ENCODE peak calls at places on chromosome 2, in ten cellular contexts. One of them, this sample, is unnamed.

GRCh38 chr2:214310319-214310718 is 100.5 kb upstream of the VWC2L start:
- DNase-seq in CD8-positive, alpha-beta T cell: no peak
- DNase-seq in left ventricle myocardium inferior: no peak
- DNase-seq in caudate nucleus: no peak
- DNase-seq in HCT116: no peak
- DNase-seq in naive thymus-derived CD4-positive, alpha-beta T cell: no peak
- DNase-seq in small intestine: no peak
- DNase-seq in suprapubic skin: no peak
- DNase-seq in GM23248: peak; percentile 25
- DNase-seq in lower lobe of right lung: no peak
- DNase-seq in this sample: no peak

GRCh38 chr2:127064642-127065250 is 42.2 kb downstream of the BIN1 start:
- DNase-seq in lower lobe of right lung: peak; percentile 86
- DNase-seq in CD8-positive, alpha-beta T cell: peak; percentile 39
- DNase-seq in naive thymus-derived CD4-positive, alpha-beta T cell: peak; percentile 82
- DNase-seq in GM23248: peak; percentile 99
- DNase-seq in caudate nucleus: peak; percentile 69
- DNase-seq in left ventricle myocardium inferior: peak; percentile 86
- DNase-seq in small intestine: peak; percentile 56
- DNase-seq in suprapubic skin: peak; percentile 96
- DNase-seq in HCT116: peak; percentile 87
- DNase-seq in this sample: peak; percentile 84

GRCh38 chr2:105068387-105068786 is 30.5 kb downstream of the MRPS9 start:
- DNase-seq in CD8-positive, alpha-beta T cell: no peak
- DNase-seq in small intestine: peak; percentile 37
- DNase-seq in left ventricle myocardium inferior: no peak
- DNase-seq in caudate nucleus: no peak
- DNase-seq in suprapubic skin: no peak
- DNase-seq in lower lobe of right lung: no peak
- DNase-seq in naive thymus-derived CD4-positive, alpha-beta T cell: no peak
- DNase-seq in GM23248: no peak
- DNase-seq in HCT116: no peak
- DNase-seq in this sample: no peak

GRCh38 chr2:99488999-99489757 is 639 bp downstream of the REV1 start:
- DNase-seq in CD8-positive, alpha-beta T cell: peak; percentile 31
- DNase-seq in GM23248: peak; percentile 78
- DNase-seq in caudate nucleus: peak; percentile 65
- DNase-seq in suprapubic skin: peak; percentile 77
- DNase-seq in HCT116: no peak
- DNase-seq in lower lobe of right lung: peak; percentile 84
- DNase-seq in left ventricle myocardium inferior: peak; percentile 79
- DNase-seq in naive thymus-derived CD4-positive, alpha-beta T cell: peak; percentile 59
- DNase-seq in small intestine: peak; percentile 49
- DNase-seq in this sample: no peak

GRCh38 chr2:5521462-5521861 is 170.7 kb upstream of the SOX11 start:
- DNase-seq in lower lobe of right lung: no peak
- DNase-seq in CD8-positive, alpha-beta T cell: no peak
- DNase-seq in suprapubic skin: no peak
- DNase-seq in small intestine: no peak
- DNase-seq in GM23248: no peak
- DNase-seq in naive thymus-derived CD4-positive, alpha-beta T cell: no peak
- DNase-seq in caudate nucleus: no peak
- DNase-seq in HCT116: no peak
- DNase-seq in left ventricle myocardium inferior: peak; percentile 38
- DNase-seq in this sample: no peak

GRCh38 chr2:134137182-134137595 is 116.7 kb upstream of the MGAT5 start:
- DNase-seq in GM23248: peak; percentile 73
- DNase-seq in HCT116: no peak
- DNase-seq in small intestine: peak; percentile 62
- DNase-seq in lower lobe of right lung: peak; percentile 62
- DNase-seq in caudate nucleus: peak; percentile 27
- DNase-seq in CD8-positive, alpha-beta T cell: no peak
- DNase-seq in naive thymus-derived CD4-positive, alpha-beta T cell: no peak
- DNase-seq in left ventricle myocardium inferior: no peak
- DNase-seq in suprapubic skin: no peak
- DNase-seq in this sample: peak; percentile 91

GRCh38 chr2:101827246-101827645 is 129.7 kb downstream of the MAP4K4 start:
- DNase-seq in lower lobe of right lung: no peak
- DNase-seq in naive thymus-derived CD4-positive, alpha-beta T cell: no peak
- DNase-seq in GM23248: peak; percentile 89
- DNase-seq in caudate nucleus: no peak
- DNase-seq in suprapubic skin: no peak
- DNase-seq in small intestine: no peak
- DNase-seq in HCT116: no peak
- DNase-seq in left ventricle myocardium inferior: no peak
- DNase-seq in CD8-positive, alpha-beta T cell: no peak
- DNase-seq in this sample: peak; percentile 84

GRCh38 chr2:197894751-197895274 is 90.4 kb downstream of the PLCL1 start:
- DNase-seq in caudate nucleus: no peak
- DNase-seq in lower lobe of right lung: no peak
- DNase-seq in left ventricle myocardium inferior: no peak
- DNase-seq in CD8-positive, alpha-beta T cell: no peak
- DNase-seq in HCT116: no peak
- DNase-seq in naive thymus-derived CD4-positive, alpha-beta T cell: no peak
- DNase-seq in suprapubic skin: no peak
- DNase-seq in GM23248: no peak
- DNase-seq in small intestine: no peak
- DNase-seq in this sample: no peak

GRCh38 chr2:66531156-66531555 is 96.2 kb downstream of the MEIS1 start:
- DNase-seq in CD8-positive, alpha-beta T cell: no peak
- DNase-seq in caudate nucleus: no peak
- DNase-seq in HCT116: no peak
- DNase-seq in GM23248: no peak
- DNase-seq in suprapubic skin: no peak
- DNase-seq in small intestine: no peak
- DNase-seq in naive thymus-derived CD4-positive, alpha-beta T cell: no peak
- DNase-seq in lower lobe of right lung: no peak
- DNase-seq in left ventricle myocardium inferior: no peak
- DNase-seq in this sample: no peak
- H3K27ac ChIP-seq in CD8-positive, alpha-beta T cell: no peak overlapping the region
- H3K27ac ChIP-seq in caudate nucleus: no peak overlapping the region
- H3K27ac ChIP-seq in HCT116: no peak overlapping the region
- H3K27ac ChIP-seq in GM23248: no peak overlapping the region
- H3K27ac ChIP-seq in suprapubic skin: no peak overlapping the region
- H3K27ac ChIP-seq in small intestine: no peak overlapping the region
- H3K27ac ChIP-seq in naive thymus-derived CD4-positive, alpha-beta T cell: no peak overlapping the region
- H3K27ac ChIP-seq in lower lobe of right lung: no peak overlapping the region
- H3K27ac ChIP-seq in left ventricle myocardium inferior: no peak overlapping the region
- H3K27ac ChIP-seq in this sample: no peak overlapping the region

DNA sequence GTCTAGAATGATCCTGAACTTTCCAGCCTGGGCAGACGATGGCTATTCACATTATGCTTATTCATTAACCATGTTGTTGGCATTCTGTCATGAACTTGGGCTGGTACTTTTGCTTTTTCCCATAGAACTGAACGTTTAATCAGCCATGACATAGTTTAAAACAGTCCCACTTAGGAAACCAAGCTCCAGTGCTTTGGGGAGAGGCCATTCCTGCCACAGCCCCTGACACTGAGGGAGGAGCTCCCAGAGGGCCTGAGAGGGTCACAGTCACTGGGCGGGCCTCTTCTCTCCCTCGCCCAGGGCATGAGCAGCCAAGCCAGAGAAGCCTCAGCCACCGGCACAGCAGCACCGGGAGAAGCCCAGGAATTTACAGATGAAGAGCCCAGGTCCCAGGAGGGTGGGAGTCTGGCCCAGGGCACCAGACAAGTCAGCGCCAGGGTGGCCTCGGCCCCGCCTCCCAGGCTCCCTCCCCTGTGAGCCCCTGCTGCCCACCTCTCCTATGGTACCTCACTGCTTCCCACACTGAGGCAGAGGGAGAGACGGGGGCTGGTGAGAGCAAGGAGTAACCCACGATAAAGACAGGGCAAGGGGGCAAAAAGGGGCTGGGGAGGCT is 33.6 kb downstream of the MAL start:
- DNase-seq in small intestine: no peak
- DNase-seq in naive thymus-derived CD4-positive, alpha-beta T cell: peak; percentile 15
- DNase-seq in GM23248: no peak
- DNase-seq in CD8-positive, alpha-beta T cell: no peak
- DNase-seq in HCT116: no peak
- DNase-seq in caudate nucleus: no peak
- DNase-seq in lower lobe of right lung: no peak
- DNase-seq in left ventricle myocardium inferior: no peak
- DNase-seq in suprapubic skin: peak; percentile 45
- DNase-seq in this sample: no peak
- H3K27ac ChIP-seq in small intestine: no peak overlapping the region
- H3K27ac ChIP-seq in naive thymus-derived CD4-positive, alpha-beta T cell: no peak overlapping the region
- H3K27ac ChIP-seq in GM23248: no peak overlapping the region
- H3K27ac ChIP-seq in CD8-positive, alpha-beta T cell: no peak overlapping the region
- H3K27ac ChIP-seq in HCT116: no peak overlapping the region
- H3K27ac ChIP-seq in caudate nucleus: peak overlapping the region; percentile 99
- H3K27ac ChIP-seq in lower lobe of right lung: no peak overlapping the region
- H3K27ac ChIP-seq in left ventricle myocardium inferior: no peak overlapping the region
- H3K27ac ChIP-seq in suprapubic skin: no peak overlapping the region
- H3K27ac ChIP-seq in this sample: no peak overlapping the region

GRCh38 chr2:170715932-170716777 is 1.0 kb downstream of the SP5 start:
- DNase-seq in left ventricle myocardium inferior: no peak
- DNase-seq in GM23248: no peak
- DNase-seq in CD8-positive, alpha-beta T cell: no peak
- DNase-seq in lower lobe of right lung: no peak
- DNase-seq in caudate nucleus: no peak
- DNase-seq in HCT116: no peak
- DNase-seq in naive thymus-derived CD4-positive, alpha-beta T cell: peak; percentile 29
- DNase-seq in small intestine: peak; percentile 18
- DNase-seq in suprapubic skin: peak; percentile 79
- DNase-seq in this sample: no peak

GRCh38 chr2:170713280-170714155 is 1.6 kb upstream of the SP5 start:
- DNase-seq in suprapubic skin: peak; percentile 67
- DNase-seq in GM23248: no peak
- DNase-seq in lower lobe of right lung: no peak
- DNase-seq in HCT116: no peak
- DNase-seq in CD8-positive, alpha-beta T cell: no peak
- DNase-seq in naive thymus-derived CD4-positive, alpha-beta T cell: peak; percentile 42
- DNase-seq in caudate nucleus: no peak
- DNase-seq in small intestine: peak; percentile 30
- DNase-seq in left ventricle myocardium inferior: no peak
- DNase-seq in this sample: no peak

GRCh38 chr2:170716851-170717598 is 1.9 kb downstream of the SP5 start:
- DNase-seq in caudate nucleus: peak; percentile 18
- DNase-seq in small intestine: peak; percentile 64
- DNase-seq in suprapubic skin: peak; percentile 74
- DNase-seq in GM23248: peak; percentile 73
- DNase-seq in naive thymus-derived CD4-positive, alpha-beta T cell: peak; percentile 51
- DNase-seq in HCT116: no peak
- DNase-seq in left ventricle myocardium inferior: peak; percentile 23
- DNase-seq in CD8-positive, alpha-beta T cell: no peak
- DNase-seq in lower lobe of right lung: peak; percentile 67
- DNase-seq in this sample: no peak

GRCh38 chr2:170714156-170715061 is 728 bp upstream of the SP5 start:
- DNase-seq in small intestine: peak; percentile 79
- DNase-seq in naive thymus-derived CD4-positive, alpha-beta T cell: peak; percentile 34
- DNase-seq in suprapubic skin: peak; percentile 76
- DNase-seq in HCT116: no peak
- DNase-seq in GM23248: peak; percentile 22
- DNase-seq in CD8-positive, alpha-beta T cell: no peak
- DNase-seq in caudate nucleus: no peak
- DNase-seq in lower lobe of right lung: peak; percentile 70
- DNase-seq in left ventricle myocardium inferior: peak; percentile 17
- DNase-seq in this sample: no peak

DNA sequence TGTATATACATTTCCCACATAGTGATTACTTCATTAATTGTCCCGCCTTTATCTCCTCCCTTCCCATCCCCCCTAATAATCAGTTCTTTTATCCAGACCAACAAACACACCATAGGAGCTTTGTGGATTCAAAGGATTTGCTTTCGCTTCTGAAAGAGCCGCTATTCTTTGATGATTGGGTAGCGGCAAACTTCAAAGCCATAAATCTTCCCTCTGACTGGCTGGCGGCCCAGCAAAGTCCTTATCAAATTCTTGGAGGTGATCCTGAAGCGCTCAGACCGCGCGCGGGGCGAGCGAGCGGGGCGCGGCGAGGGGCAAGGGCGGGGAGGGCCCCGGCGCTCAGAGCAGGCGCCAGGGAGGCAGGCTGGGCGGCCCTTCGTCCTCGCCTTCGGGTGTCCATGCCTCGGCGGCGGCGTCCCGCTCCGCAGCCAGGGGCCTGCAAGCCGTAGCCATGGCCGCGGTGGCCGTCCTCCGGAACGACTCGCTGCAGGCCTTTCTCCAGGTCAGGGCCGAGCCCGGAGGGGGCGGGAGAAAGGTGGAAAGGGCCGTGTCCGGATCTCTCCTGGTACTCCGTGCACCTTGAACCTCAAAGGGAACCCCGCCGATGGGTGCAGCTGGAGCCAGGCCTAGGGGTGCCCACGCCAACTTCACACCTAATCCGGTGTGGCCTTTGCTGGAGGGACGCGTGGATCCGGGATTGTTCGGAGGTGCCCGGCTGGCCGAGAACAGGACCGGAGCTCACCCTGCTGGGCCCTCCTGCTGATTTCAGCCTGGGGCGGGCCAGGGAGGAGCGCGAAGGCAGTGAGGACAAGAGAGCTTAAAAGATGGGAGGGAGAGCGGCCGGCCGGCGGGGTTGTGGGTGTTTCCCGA is at the start of gene SP5:
- DNase-seq in HCT116: peak; percentile 35
- DNase-seq in CD8-positive, alpha-beta T cell: no peak
- DNase-seq in suprapubic skin: peak; percentile 64
- DNase-seq in small intestine: peak; percentile 90
- DNase-seq in left ventricle myocardium inferior: peak; percentile 25
- DNase-seq in GM23248: peak; percentile 50
- DNase-seq in caudate nucleus: no peak
- DNase-seq in lower lobe of right lung: peak; percentile 79
- DNase-seq in naive thymus-derived CD4-positive, alpha-beta T cell: peak; percentile 39
- DNase-seq in this sample: peak; percentile 52
- H3K27ac ChIP-seq in HCT116: peak within 1 kb of the TSS; percentile 51
- H3K27ac ChIP-seq in CD8-positive, alpha-beta T cell: no peak within 1 kb of the TSS
- H3K27ac ChIP-seq in suprapubic skin: peak within 1 kb of the TSS; percentile 41
- H3K27ac ChIP-seq in small intestine: peak within 1 kb of the TSS; percentile 24
- H3K27ac ChIP-seq in left ventricle myocardium inferior: peak within 1 kb of the TSS; percentile 9
- H3K27ac ChIP-seq in GM23248: no peak within 1 kb of the TSS
- H3K27ac ChIP-seq in caudate nucleus: no peak within 1 kb of the TSS
- H3K27ac ChIP-seq in lower lobe of right lung: peak within 1 kb of the TSS; percentile 60
- H3K27ac ChIP-seq in naive thymus-derived CD4-positive, alpha-beta T cell: no peak within 1 kb of the TSS
- H3K27ac ChIP-seq in this sample: no peak within 1 kb of the TSS

GRCh38 chr2:37322368-37322767 is 2.3 kb downstream of the PRKD3 start:
- DNase-seq in small intestine: no peak
- DNase-seq in suprapubic skin: no peak
- DNase-seq in lower lobe of right lung: no peak
- DNase-seq in HCT116: no peak
- DNase-seq in left ventricle myocardium inferior: no peak
- DNase-seq in naive thymus-derived CD4-positive, alpha-beta T cell: no peak
- DNase-seq in caudate nucleus: no peak
- DNase-seq in CD8-positive, alpha-beta T cell: no peak
- DNase-seq in GM23248: peak; percentile 60
- DNase-seq in this sample: no peak

GRCh38 chr2:37318401-37318800 is 6.2 kb downstream of the PRKD3 start:
- DNase-seq in HCT116: no peak
- DNase-seq in small intestine: no peak
- DNase-seq in GM23248: peak; percentile 57
- DNase-seq in CD8-positive, alpha-beta T cell: no peak
- DNase-seq in left ventricle myocardium inferior: no peak
- DNase-seq in lower lobe of right lung: no peak
- DNase-seq in caudate nucleus: no peak
- DNase-seq in naive thymus-derived CD4-positive, alpha-beta T cell: no peak
- DNase-seq in suprapubic skin: no peak
- DNase-seq in this sample: peak; percentile 44

GRCh38 chr2:37323176-37323575 is 1.5 kb downstream of the PRKD3 start:
- DNase-seq in lower lobe of right lung: no peak
- DNase-seq in left ventricle myocardium inferior: no peak
- DNase-seq in suprapubic skin: no peak
- DNase-seq in small intestine: no peak
- DNase-seq in HCT116: no peak
- DNase-seq in GM23248: peak; percentile 60
- DNase-seq in caudate nucleus: no peak
- DNase-seq in naive thymus-derived CD4-positive, alpha-beta T cell: no peak
- DNase-seq in CD8-positive, alpha-beta T cell: no peak
- DNase-seq in this sample: no peak

GRCh38 chr2:37319754-37320609 is 4.7 kb downstream of the PRKD3 start:
- DNase-seq in CD8-positive, alpha-beta T cell: no peak
- DNase-seq in lower lobe of right lung: no peak
- DNase-seq in left ventricle myocardium inferior: no peak
- DNase-seq in small intestine: no peak
- DNase-seq in GM23248: no peak
- DNase-seq in suprapubic skin: no peak
- DNase-seq in caudate nucleus: no peak
- DNase-seq in HCT116: no peak
- DNase-seq in naive thymus-derived CD4-positive, alpha-beta T cell: no peak
- DNase-seq in this sample: no peak

DNA sequence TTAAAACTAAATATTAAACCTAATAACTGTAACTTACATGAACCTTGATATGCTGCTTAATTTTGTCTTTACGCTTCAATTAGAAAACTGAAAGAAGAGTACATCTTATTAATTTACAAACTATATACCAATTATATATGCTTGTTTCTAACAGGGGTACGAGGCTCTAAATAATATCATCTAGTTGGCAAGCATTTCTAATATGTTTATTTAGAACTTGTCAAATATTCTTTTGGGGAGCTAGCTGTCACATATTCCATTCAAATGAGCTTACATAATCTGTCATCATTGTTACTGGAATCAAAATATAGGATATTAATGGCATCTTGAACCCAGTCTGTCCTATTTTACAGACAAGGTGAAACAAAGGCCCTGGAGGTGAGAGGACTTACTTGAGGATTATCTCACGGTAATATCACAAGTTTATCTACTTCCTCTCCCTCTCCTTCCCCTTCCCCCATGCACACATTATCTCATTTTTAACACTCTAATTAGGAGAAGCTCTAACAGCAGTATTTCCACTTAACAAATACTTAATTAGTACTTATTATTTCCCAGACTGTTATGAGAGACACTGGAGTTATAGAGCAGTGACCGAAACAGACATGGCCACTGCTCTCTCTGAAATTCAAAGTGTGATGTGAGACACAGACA is 3.5 kb downstream of the PRKD3 start:
- DNase-seq in naive thymus-derived CD4-positive, alpha-beta T cell: no peak
- DNase-seq in suprapubic skin: no peak
- DNase-seq in small intestine: no peak
- DNase-seq in caudate nucleus: no peak
- DNase-seq in left ventricle myocardium inferior: no peak
- DNase-seq in GM23248: no peak
- DNase-seq in lower lobe of right lung: no peak
- DNase-seq in HCT116: no peak
- DNase-seq in CD8-positive, alpha-beta T cell: no peak
- DNase-seq in this sample: no peak
- H3K27ac ChIP-seq in naive thymus-derived CD4-positive, alpha-beta T cell: no peak overlapping the region
- H3K27ac ChIP-seq in suprapubic skin: no peak overlapping the region
- H3K27ac ChIP-seq in small intestine: no peak overlapping the region
- H3K27ac ChIP-seq in caudate nucleus: no peak overlapping the region
- H3K27ac ChIP-seq in left ventricle myocardium inferior: no peak overlapping the region
- H3K27ac ChIP-seq in GM23248: no peak overlapping the region
- H3K27ac ChIP-seq in lower lobe of right lung: no peak overlapping the region
- H3K27ac ChIP-seq in HCT116: no peak overlapping the region
- H3K27ac ChIP-seq in CD8-positive, alpha-beta T cell: no peak overlapping the region
- H3K27ac ChIP-seq in this sample: no peak overlapping the region